ENCODE peak calls at places on chromosomes 3 and 15, in seven cellular contexts. Z is stimulated activated CD4-positive, alpha-beta T cell treated with anti-CD3 and anti-CD28 coated beads, Interleukin-4, amount 100 ng/mL, for 48 hours; C is NCI-H524; D is HuH-7; J is hepatic stellate cell; H is left lung; Y is stimulated activated effector memory CD8-positive, alpha-beta T cell treated with anti-CD3 and anti-CD28 coated beads, Interleukin-12 subunit alpha, Interleukin-12 subunit beta, amount 100 ng/mL, for 72 hours. L is an unnamed sample.

GRCh38 chr3:4826237-4827100 is 152.8 kb upstream of the BHLHE40 start:
- DNase-seq in C (no peak), H (peak), Y (no peak), D (no peak), Z (no peak), J (no peak), L (no peak)

GRCh38 chr3:157128771-157129671 is 30.9 kb downstream of the CCNL1 start:
- DNase-seq in D (no peak), Z (no peak), H (no peak), Y (peak), C (no peak), J (peak), L (no peak)

GRCh38 chr3:139388961-139389551 is 391 bp downstream of the COPB2 start:
- DNase-seq in Z (peak), H (no peak), D (peak), C (no peak), Y (no peak), J (peak), L (no peak)

GRCh38 chr15:50302581-50302980 is 37.1 kb upstream of the HDC start:
- DNase-seq in C (no peak), D (no peak), Z (no peak), J (no peak), Y (no peak), H (no peak), L (no peak)

GRCh38 chr3:183278479-183279088 is 25.5 kb downstream of the B3GNT5 start:
- DNase-seq in J (no peak), D (no peak), C (no peak), H (no peak), Y (no peak), Z (no peak), L (no peak)

GRCh38 chr3:129526121-129526900 is 2.1 kb upstream of the RHO start:
- DNase-seq in C (no peak), Y (no peak), D (no peak), J (no peak), H (no peak), Z (no peak), L (no peak)

GRCh38 chr15:42084465-42085235 is 9.7 kb downstream of the PLA2G4D start:
- DNase-seq in Z (peak), J (peak), C (no peak), Y (peak), H (peak), D (peak), L (peak)

GRCh38 chr3:139491027-139491700 is 14.8 kb upstream of the RBP2 start:
- DNase-seq in Y (no peak), D (no peak), J (no peak), H (peak), C (no peak), Z (no peak), L (no peak)

GRCh38 chr3:46495901-46496456 is 1.8 kb upstream of the RTP3 start:
- DNase-seq in Y (no peak), Z (no peak), J (peak), H (no peak), D (no peak), C (no peak), L (no peak)

GRCh38 chr15:36501063-36501678 is 78.3 kb upstream of the CDIN1 start:
- DNase-seq in D (peak), J (peak), C (peak), Y (no peak), Z (no peak), H (no peak), L (no peak)

GRCh38 chr3:96000963-96001362 is 813.4 kb upstream of the EPHA6 start:
- DNase-seq in C (no peak), H (no peak), Z (no peak), Y (no peak), D (no peak), J (no peak), L (peak)

GRCh38 chr3:115071122-115071521 is 76.0 kb downstream of the ZBTB20 start:
- DNase-seq in Z (no peak), Y (no peak), C (no peak), D (no peak), H (no peak), J (no peak), L (no peak)

GRCh38 chr3:161852744-161853143 is 356.1 kb downstream of the OTOL1 start:
- DNase-seq in C (no peak), D (no peak), J (no peak), H (no peak), Y (no peak), Z (no peak), L (no peak)

GRCh38 chr3:14377838-14378169 is 24.6 kb upstream of the SLC6A6 start:
- DNase-seq in J (no peak), C (no peak), D (no peak), Z (peak), Y (peak), H (peak), L (no peak)

GRCh38 chr3:179615458-179616173 is 11.0 kb downstream of the NDUFB5 start:
- DNase-seq in J (no peak), H (no peak), Y (no peak), C (no peak), D (no peak), Z (no peak), L (no peak)

GRCh38 chr3:188752850-188753249 is 418.9 kb upstream of the TPRG1 start:
- DNase-seq in Y (no peak), C (no peak), D (no peak), J (no peak), Z (no peak), H (no peak), L (no peak)

GRCh38 chr3:173008978-173009377 is 132.1 kb downstream of the SPATA16 start:
- DNase-seq in Y (no peak), Z (no peak), D (no peak), H (no peak), J (no peak), C (no peak), L (no peak)

GRCh38 chr3:109553573-109554371 is 216.4 kb upstream of the DPPA4 start:
- DNase-seq in H (no peak), D (no peak), Y (no peak), J (no peak), C (peak), Z (no peak), L (no peak)

GRCh38 chr3:41258239-41258800 is 59.0 kb downstream of the CTNNB1 start:
- DNase-seq in D (no peak), H (no peak), Y (no peak), Z (no peak), C (no peak), J (no peak), L (no peak)

GRCh38 chr3:101091489-101091888 is 98.3 kb upstream of the ABI3BP start:
- DNase-seq in D (no peak), J (no peak), Z (no peak), Y (no peak), H (no peak), C (no peak), L (no peak)

GRCh38 chr3:13841826-13842225 is 38.0 kb downstream of the WNT7A start:
- DNase-seq in D (no peak), J (no peak), Y (no peak), H (no peak), Z (no peak), C (no peak), L (no peak)

GRCh38 chr3:190318666-190319065 is 3.6 kb downstream of the CLDN1 start:
- DNase-seq in D (no peak), H (no peak), J (no peak), C (no peak), Z (no peak), Y (no peak), L (no peak)